ENCODE peak calls at places on chromosomes 7 and 10, in five cellular contexts. T is upper lobe of left lung, V is HepG2, F is Panc1, P is HCT116. C is an unnamed sample.

GRCh38 chr7:66693331-66693730 is 47.2 kb upstream of the RABGEF1 start:
- ATAC-seq in V (no peak), P (no peak), T (no peak), F (no peak), C (no peak)

GRCh38 chr7:90648834-90649233 is 52.7 kb downstream of the CDK14 start:
- ATAC-seq in V (no peak), F (no peak), P (no peak), T (no peak), C (no peak)

GRCh38 chr10:76124230-76124629 is 692.8 kb downstream of the LRMDA start:
- ATAC-seq in F (no peak), V (no peak), T (no peak), P (no peak), C (no peak)

GRCh38 chr10:114648368-114648767 is 9.7 kb downstream of the ABLIM1 start:
- ATAC-seq in V (no peak), P (peak; percentile 38), F (peak; percentile 76), T (no peak), C (no peak)

GRCh38 chr7:141696386-141696785 is 5.6 kb downstream of the DENND11 start:
- ATAC-seq in F (no peak), T (no peak), V (no peak), P (no peak), C (no peak)

GRCh38 chr10:6912424-6912823 is 332.3 kb upstream of the PRKCQ start:
- ATAC-seq in F (no peak), T (no peak), P (no peak), V (no peak), C (peak; percentile 20)

GRCh38 chr10:287029-287428 is 151.8 kb downstream of the ZMYND11 start:
- ATAC-seq in F (no peak), T (no peak), V (no peak), P (no peak), C (no peak)

GRCh38 chr7:139452948-139453672 is 30.4 kb downstream of the KLRG2 start:
- ATAC-seq in V (peak; percentile 44), F (no peak), P (peak; percentile 27), T (no peak), C (no peak)

GRCh38 chr7:2151235-2151634 is 81.5 kb downstream of the MAD1L1 start:
- ATAC-seq in P (no peak), V (peak; percentile 14), T (no peak), F (peak; percentile 49), C (no peak)

GRCh38 chr10:8275911-8276310 is 221.4 kb downstream of the GATA3 start:
- ATAC-seq in T (no peak), P (no peak), V (no peak), F (no peak), C (no peak)

GRCh38 chr10:35306852-35307251 is 29.5 kb upstream of the CCNY start:
- ATAC-seq in P (peak; percentile 46), T (peak; percentile 65), F (no peak), V (peak; percentile 79), C (no peak)

GRCh38 chr7:115274-115911 is 77.0 kb upstream of the FAM20C start:
- ATAC-seq in F (no peak), P (no peak), T (peak; percentile 64), V (no peak), C (peak; percentile 64)

GRCh38 chr10:49562893-49563292 is 24.0 kb upstream of the ERCC6 start:
- ATAC-seq in P (no peak), T (no peak), V (no peak), F (no peak), C (no peak)

GRCh38 chr7:82444220-82445049 is 858 bp upstream of the CACNA2D1 start:
- ATAC-seq in P (no peak), V (peak; percentile 65), T (peak; percentile 49), F (peak; percentile 86), C (no peak)

GRCh38 chr10:75663947-75664664 is 232.7 kb downstream of the LRMDA start:
- ATAC-seq in V (no peak), F (no peak), P (no peak), T (no peak), C (no peak)

GRCh38 chr7:142637240-142637639 is 112.0 kb upstream of the PRSS1 start:
- ATAC-seq in T (no peak), V (no peak), F (no peak), P (no peak), C (no peak)

GRCh38 chr10:133048306-133048705 is 39.4 kb upstream of the ADGRA1 start:
- ATAC-seq in F (no peak), V (no peak), P (no peak), T (no peak), C (no peak)

GRCh38 chr10:1954339-1954738 is 217.0 kb upstream of the ADARB2 start:
- ATAC-seq in P (no peak), V (no peak), F (no peak), T (no peak), C (no peak)

GRCh38 chr10:35451103-35452016 is 115.1 kb downstream of the CCNY start:
- ATAC-seq in T (no peak), F (no peak), V (no peak), P (no peak), C (peak; percentile 34)

GRCh38 chr10:56662765-56663447 is 301.8 kb upstream of the ZWINT start:
- ATAC-seq in T (no peak), F (no peak), P (no peak), V (no peak), C (no peak)

GRCh38 chr7:151199196-151199874 is 11.0 kb downstream of the H2BK1 start:
- ATAC-seq in F (no peak), V (no peak), T (no peak), P (no peak), C (peak; percentile 20)

GRCh38 chr10:112269266-112269665 is 13.9 kb upstream of the TECTB start:
- ATAC-seq in T (no peak), V (no peak), P (no peak), F (no peak), C (no peak)

GRCh38 chr7:74320645-74321178 is 31.5 kb downstream of the CLIP2 start:
- ATAC-seq in T (no peak), P (no peak), F (no peak), V (no peak), C (no peak)

GRCh38 chr10:43653746-43654145 is 5.1 kb upstream of the ZNF32 start:
- ATAC-seq in T (no peak), F (no peak), P (no peak), V (no peak), C (no peak)

GRCh38 chr10:91017202-91017601 is 96.3 kb upstream of the ANKRD1 start:
- ATAC-seq in T (no peak), P (no peak), V (no peak), F (no peak), C (no peak)

GRCh38 chr7:1944619-1945210 is 274.6 kb downstream of the ELFN1 start:
- ATAC-seq in P (no peak), T (no peak), V (no peak), F (no peak), C (no peak)

GRCh38 chr10:123045961-123046731 is 37.3 kb downstream of the ACADSB start:
- ATAC-seq in F (no peak), V (no peak), T (no peak), P (no peak), C (no peak)

GRCh38 chr10:127195041-127195506 is 1.3 kb downstream of the INSYN2A start:
- ATAC-seq in P (no peak), T (peak; percentile 6), F (peak; percentile 68), V (no peak), C (no peak)

GRCh38 chr10:132574783-132575319 is 37.3 kb downstream of the INPP5A start:
- ATAC-seq in T (no peak), V (peak; percentile 41), P (no peak), F (peak; percentile 28), C (no peak)

GRCh38 chr7:101996131-101996691 is 178.8 kb downstream of the CUX1 start:
- ATAC-seq in T (no peak), P (no peak), F (no peak), V (no peak), C (no peak)

DNA sequence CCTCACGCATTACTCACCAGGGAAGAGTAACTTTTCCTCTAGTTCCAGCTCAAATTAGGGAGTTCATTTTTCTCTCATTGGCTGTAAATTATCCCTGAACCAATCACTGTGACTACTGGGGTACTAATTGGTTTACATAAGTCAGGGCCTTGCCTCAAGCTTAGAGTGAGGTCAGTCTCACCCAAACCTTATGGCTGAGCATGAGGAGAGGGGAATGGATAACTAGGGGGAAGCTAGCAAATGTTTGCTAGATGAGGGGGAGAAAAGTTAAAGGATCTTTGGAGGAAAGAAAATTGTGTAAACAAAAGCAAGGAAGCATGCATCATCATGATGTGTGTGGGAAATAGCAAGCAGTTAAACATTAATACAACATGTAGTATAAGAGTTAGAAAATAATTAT is 121.9 kb downstream of the BBS9 start:
- ATAC-seq in P (no peak), T (no peak), V (no peak), F (no peak), C (no peak)
- H3K27ac ChIP-seq in P (no peak overlapping the region), T (no peak overlapping the region), V (no peak overlapping the region), F (no peak overlapping the region), C (no peak overlapping the region)

DNA sequence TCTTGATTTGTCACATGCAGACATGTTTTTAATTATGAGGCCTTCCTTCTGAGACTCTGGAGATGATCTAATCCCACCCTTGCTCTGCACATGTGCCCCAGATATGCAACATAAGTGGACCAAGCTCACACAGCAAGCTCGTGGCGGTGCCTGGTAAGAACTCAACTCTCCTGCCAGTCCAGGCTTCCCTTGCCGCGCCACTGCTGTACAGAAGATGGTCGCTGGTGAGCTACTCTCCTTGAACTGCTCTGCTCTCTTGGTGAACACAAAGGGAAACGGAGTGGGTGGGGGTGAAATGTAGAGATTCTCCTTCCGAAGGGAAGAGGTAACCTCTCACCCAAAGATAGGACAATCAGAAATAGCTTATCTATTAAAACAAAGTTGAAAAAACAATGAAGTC is 25.7 kb downstream of the MYOF start:
- ATAC-seq in F (no peak), T (no peak), V (no peak), P (no peak), C (no peak)
- H3K4me3 ChIP-seq in F (no peak overlapping the region), T (no peak overlapping the region), V (no peak overlapping the region), P (no peak overlapping the region), C (no peak overlapping the region)

GRCh38 chr7:106283831-106284515 is 810 bp downstream of the NAMPT start:
- ATAC-seq in F (peak; percentile 29), P (peak; percentile 9), V (peak; percentile 33), T (peak; percentile 1), C (peak; percentile 0)
- TF ChIP-seq POLR2AphosphoS5 in F (no peak), P (no peak), V (no peak), T (peak; percentile 51), C (peak; percentile 59)

GRCh38 chr7:149862156-149862555 is 11.6 kb upstream of the ATP6V0E2 start:
- ATAC-seq in P (no peak), T (no peak), F (no peak), V (no peak), C (no peak)
- H3K27ac ChIP-seq in P (no peak overlapping the region), T (no peak overlapping the region), F (no peak overlapping the region), V (no peak overlapping the region), C (no peak overlapping the region)

GRCh38 chr10:86968271-86968993 is at the start of gene ADIRF:
- ATAC-seq in V (peak; percentile 25), P (peak; percentile 15), F (peak; percentile 3), T (no peak), C (no peak)

GRCh38 chr10:86968994-86969355 is 693 bp downstream of the ADIRF start:
- ATAC-seq in T (no peak), V (no peak), F (no peak), P (no peak), C (no peak)

GRCh38 chr10:86970152-86970886 is 2.0 kb downstream of the ADIRF start:
- ATAC-seq in F (peak; percentile 52), T (peak; percentile 81), P (peak; percentile 54), V (peak; percentile 6), C (peak; percentile 73)

GRCh38 chr10:86970887-86971145 is 2.5 kb downstream of the ADIRF start:
- ATAC-seq in F (peak; percentile 35), P (peak; percentile 15), V (no peak), T (peak; percentile 12), C (peak; percentile 46)

GRCh38 chr10:86969421-86970041 is 1.2 kb downstream of the ADIRF start:
- ATAC-seq in F (no peak), V (no peak), T (no peak), P (no peak), C (no peak)
- H3K4me3 ChIP-seq in F (peak overlapping the region; percentile 77), V (no peak overlapping the region), T (peak overlapping the region; percentile 52), P (peak overlapping the region; percentile 79), C (peak overlapping the region; percentile 65)

C was measured in gastroesophageal sphincter.